ENCODE peak calls at places on chromosome 14, in eight cellular contexts. D is activated naive CD8-positive, alpha-beta T cell treated with anti-CD3 and anti-CD28 coated beads, Interleukin-2, amount 50 U/mL, for 24 hours; C is natural killer cell; Q is lower lobe of right lung; L is memory B cell; R is upper lobe of right lung; M is WTC11; O is gastroesophageal sphincter. W is an unnamed sample.

GRCh38 chr14:68736519-68736918 is 56.3 kb downstream of the ZFP36L1 start:
- ATAC-seq in D (no peak), C (no peak), Q (peak; percentile 2), L (no peak), R (no peak), M (peak; percentile 86), O (peak; percentile 50), W (no peak)

GRCh38 chr14:24439830-24440605 is 2.6 kb downstream of the SDR39U1 start:
- ATAC-seq in D (no peak), C (no peak), Q (no peak), L (no peak), R (no peak), M (no peak), O (no peak), W (no peak)

GRCh38 chr14:106087855-106088254 is 561.5 kb downstream of the TMEM121 start:
- ATAC-seq in D (no peak), C (no peak), Q (no peak), L (no peak), R (no peak), M (no peak), O (no peak), W (no peak)

GRCh38 chr14:39939023-39939422 is 506.8 kb upstream of the FBXO33 start:
- ATAC-seq in D (no peak), C (no peak), Q (no peak), L (no peak), R (no peak), M (no peak), O (no peak), W (no peak)

GRCh38 chr14:103109789-103110415 is 13.4 kb upstream of the TNFAIP2 start:
- ATAC-seq in D (no peak), C (no peak), Q (peak; percentile 15), L (no peak), R (no peak), M (peak; percentile 10), O (peak; percentile 48), W (no peak)

GRCh38 chr14:25622752-25623151 is 572.8 kb upstream of the STXBP6 start:
- ATAC-seq in D (no peak), C (no peak), Q (no peak), L (no peak), R (no peak), M (no peak), O (no peak), W (no peak)

GRCh38 chr14:96309907-96310330 is 53.2 kb downstream of the ATG2B start:
- ATAC-seq in D (no peak), C (no peak), Q (no peak), L (no peak), R (no peak), M (no peak), O (no peak), W (no peak)

GRCh38 chr14:71394386-71394785 is 487.1 kb downstream of the PCNX1 start:
- ATAC-seq in D (no peak), C (no peak), Q (no peak), L (no peak), R (no peak), M (no peak), O (no peak), W (no peak)

GRCh38 chr14:100083706-100084105 is 18.5 kb downstream of the EVL start:
- ATAC-seq in D (no peak), C (peak; percentile 35), Q (no peak), L (no peak), R (no peak), M (no peak), O (no peak), W (no peak)

GRCh38 chr14:74583689-74584434 is 28.2 kb downstream of the LTBP2 start:
- ATAC-seq in D (peak; percentile 67), C (no peak), Q (no peak), L (no peak), R (no peak), M (no peak), O (no peak), W (peak; percentile 59)

GRCh38 chr14:38129705-38130104 is 78.0 kb upstream of the SSTR1 start:
- ATAC-seq in D (peak; percentile 76), C (no peak), Q (peak; percentile 39), L (no peak), R (no peak), M (no peak), O (no peak), W (peak; percentile 82)

GRCh38 chr14:65949711-65950516 is 536.3 kb upstream of the CCDC196 start:
- ATAC-seq in D (peak; percentile 92), C (peak; percentile 45), Q (peak; percentile 31), L (no peak), R (peak; percentile 58), M (no peak), O (no peak), W (peak; percentile 94)

GRCh38 chr14:89489796-89490506 is 72.9 kb upstream of the FOXN3 start:
- ATAC-seq in D (no peak), C (no peak), Q (no peak), L (no peak), R (no peak), M (peak; percentile 36), O (peak; percentile 16), W (no peak)

GRCh38 chr14:50210074-50210473 is 21.3 kb downstream of the SOS2 start:
- ATAC-seq in D (no peak), C (no peak), Q (no peak), L (no peak), R (no peak), M (no peak), O (no peak), W (no peak)

GRCh38 chr14:99774204-99774497 is 19.1 kb upstream of the EML1 start:
- ATAC-seq in D (peak; percentile 45), C (no peak), Q (no peak), L (no peak), R (no peak), M (peak; percentile 9), O (no peak), W (peak; percentile 53)

GRCh38 chr14:105187935-105188524 is 6.9 kb upstream of the NUDT14 start:
- ATAC-seq in D (no peak), C (no peak), Q (peak; percentile 74), L (no peak), R (peak; percentile 78), M (peak; percentile 34), O (no peak), W (peak; percentile 46)

GRCh38 chr14:72883963-72884362 is 9.9 kb downstream of the DPF3 start:
- ATAC-seq in D (peak; percentile 78), C (peak; percentile 57), Q (no peak), L (peak; percentile 34), R (no peak), M (peak; percentile 57), O (no peak), W (peak; percentile 57)

GRCh38 chr14:95496111-95496681 is 20.3 kb downstream of the SYNE3 start:
- ATAC-seq in D (peak; percentile 49), C (peak; percentile 53), Q (peak; percentile 4), L (no peak), R (no peak), M (no peak), O (peak; percentile 6), W (peak; percentile 73)

GRCh38 chr14:61417141-61417540 is 95.8 kb downstream of the PRKCH start:
- ATAC-seq in D (no peak), C (peak; percentile 33), Q (no peak), L (no peak), R (no peak), M (no peak), O (no peak), W (no peak)

GRCh38 chr14:22908601-22909000 is 10.3 kb downstream of the RBM23 start:
- ATAC-seq in D (no peak), C (no peak), Q (no peak), L (no peak), R (peak; percentile 30), M (no peak), O (no peak), W (no peak)

GRCh38 chr14:64930085-64930843 is 12.3 kb downstream of the GPX2 start:
- ATAC-seq in D (no peak), C (no peak), Q (no peak), L (no peak), R (no peak), M (no peak), O (peak; percentile 74), W (no peak)

GRCh38 chr14:44833376-44833775 is 128.4 kb downstream of the KLHL28 start:
- ATAC-seq in D (no peak), C (no peak), Q (no peak), L (no peak), R (no peak), M (no peak), O (no peak), W (no peak)

GRCh38 chr14:102501751-102502315 is 7.7 kb downstream of the ANKRD9 start:
- ATAC-seq in D (no peak), C (no peak), Q (no peak), L (no peak), R (no peak), M (peak; percentile 47), O (no peak), W (no peak)

GRCh38 chr14:68602507-68602906 is 190.4 kb downstream of the ZFP36L1 start:
- ATAC-seq in D (no peak), C (no peak), Q (no peak), L (no peak), R (no peak), M (no peak), O (no peak), W (no peak)

GRCh38 chr14:26765768-26766550 is 168.1 kb upstream of the NOVA1 start:
- ATAC-seq in D (no peak), C (no peak), Q (peak; percentile 62), L (no peak), R (peak; percentile 67), M (no peak), O (peak; percentile 84), W (no peak)

GRCh38 chr14:77509366-77509765 is 10.8 kb upstream of the ISM2 start:
- ATAC-seq in D (no peak), C (no peak), Q (no peak), L (no peak), R (no peak), M (no peak), O (no peak), W (peak; percentile 14)

GRCh38 chr14:28375295-28375694 is 391.3 kb upstream of the FOXG1 start:
- ATAC-seq in D (no peak), C (no peak), Q (peak; percentile 38), L (no peak), R (peak; percentile 71), M (peak; percentile 83), O (no peak), W (no peak)

GRCh38 chr14:54609576-54609975 is 42.6 kb downstream of the SAMD4A start:
- ATAC-seq in D (no peak), C (no peak), Q (no peak), L (no peak), R (no peak), M (no peak), O (no peak), W (peak; percentile 32)

GRCh38 chr14:22830329-22831010 is 783 bp downstream of the MRPL52 start:
- ATAC-seq in D (peak; percentile 6), C (no peak), Q (no peak), L (peak; percentile 11), R (no peak), M (no peak), O (no peak), W (no peak)

GRCh38 chr14:35398095-35398584 is 6.4 kb downstream of the NFKBIA start:
- ATAC-seq in D (no peak), C (no peak), Q (no peak), L (peak; percentile 36), R (no peak), M (no peak), O (peak; percentile 37), W (no peak)

GRCh38 chr14:90093942-90094595 is 32.3 kb downstream of the KCNK13 start:
- ATAC-seq in D (peak; percentile 63), C (no peak), Q (no peak), L (no peak), R (no peak), M (no peak), O (no peak), W (peak; percentile 90)

GRCh38 chr14:69135133-69135532 is 17.8 kb downstream of the DCAF5 start:
- ATAC-seq in D (no peak), C (no peak), Q (no peak), L (no peak), R (no peak), M (no peak), O (no peak), W (no peak)

GRCh38 chr14:38127784-38128183 is 79.9 kb upstream of the SSTR1 start:
- ATAC-seq in D (no peak), C (no peak), Q (no peak), L (no peak), R (no peak), M (no peak), O (no peak), W (no peak)

GRCh38 chr14:51616724-51617409 is 34.8 kb upstream of the FRMD6 start:
- ATAC-seq in D (no peak), C (no peak), Q (no peak), L (no peak), R (peak; percentile 59), M (no peak), O (peak; percentile 39), W (no peak)

W was measured in activated T-helper 17 cell treated with anti-CD3 and anti-CD28 coated beads, Interleukin-2, amount 50 U/mL, for 72 hours.